ENCODE peak calls at places on chromosomes 12 and 14, in nine cellular contexts. A is choroid plexus epithelial cell, F is GM06990, J is HFF-Myc, M is DND-41, T is sigmoid colon, V is WTC11, K is GM20000, R is HCT116. E is an unnamed sample.

GRCh38 chr14:57871487-57872080 is 5.7 kb upstream of the SLC35F4 start:
- DNase-seq in K (peak), J (peak), V (peak), R (peak), M (peak), F (no peak), A (peak), T (no peak), E (peak)

GRCh38 chr14:73662439-73663056 is 17.8 kb downstream of the DNAL1 start:
- DNase-seq in K (no peak), R (peak), F (no peak), M (no peak), T (no peak), A (peak), V (peak), J (peak), E (peak)

GRCh38 chr14:29222671-29223268 is 456.2 kb downstream of the FOXG1 start:
- DNase-seq in M (no peak), K (no peak), A (peak), V (peak), T (no peak), F (no peak), J (peak), R (no peak), E (no peak)

GRCh38 chr12:5806376-5807089 is 138.5 kb downstream of the ANO2 start:
- DNase-seq in R (no peak), J (no peak), M (no peak), V (no peak), T (no peak), A (no peak), F (no peak), K (no peak), E (no peak)

GRCh38 chr14:92917956-92918355 is 5.0 kb upstream of the CHGA start:
- DNase-seq in V (no peak), A (no peak), M (no peak), F (no peak), J (no peak), R (no peak), K (no peak), T (no peak), E (no peak)

GRCh38 chr12:9404469-9405260 is 196.5 kb upstream of the PZP start:
- DNase-seq in M (no peak), F (no peak), V (no peak), T (no peak), K (peak), R (no peak), J (no peak), A (no peak), E (no peak)

GRCh38 chr12:108689314-108690190 is 41.8 kb downstream of the CORO1C start:
- DNase-seq in R (peak), K (no peak), V (no peak), J (no peak), M (peak), T (peak), A (peak), F (peak), E (no peak)

GRCh38 chr14:85461432-85462133 is 68.4 kb upstream of the FLRT2 start:
- DNase-seq in V (no peak), T (no peak), K (no peak), F (no peak), J (no peak), R (no peak), A (no peak), M (no peak), E (no peak)

GRCh38 chr14:86057018-86057667 is 527.2 kb downstream of the FLRT2 start:
- DNase-seq in F (no peak), T (no peak), M (peak), V (peak), R (no peak), K (peak), A (peak), J (no peak), E (no peak)

GRCh38 chr12:13661005-13661887 is 320.2 kb downstream of the GRIN2B start:
- DNase-seq in R (peak), V (peak), M (peak), T (peak), J (peak), K (peak), F (no peak), A (peak), E (peak)

GRCh38 chr14:100524933-100525243 is 62.3 kb downstream of the BEGAIN start:
- DNase-seq in A (peak), R (no peak), M (peak), K (peak), J (no peak), F (no peak), T (peak), V (peak), E (no peak)

GRCh38 chr14:100692859-100693558 is 33.7 kb upstream of the DLK1 start:
- DNase-seq in R (peak), A (peak), F (no peak), T (no peak), V (no peak), K (no peak), M (no peak), J (peak), E (peak)

GRCh38 chr14:67270354-67270753 is 29.1 kb downstream of the PALS1 start:
- DNase-seq in V (no peak), T (no peak), K (no peak), J (no peak), F (no peak), R (no peak), M (no peak), A (peak), E (no peak)

GRCh38 chr14:71380271-71380670 is 473.0 kb downstream of the PCNX1 start:
- DNase-seq in V (no peak), M (no peak), F (no peak), K (no peak), A (peak), T (no peak), R (no peak), J (no peak), E (no peak)

GRCh38 chr12:88419794-88420193 is 160.5 kb downstream of the KITLG start:
- DNase-seq in R (no peak), V (no peak), M (no peak), F (no peak), T (no peak), A (peak), K (no peak), J (no peak), E (no peak)

GRCh38 chr14:32367501-32367900 is 38.4 kb downstream of the AKAP6 start:
- DNase-seq in R (no peak), A (no peak), F (no peak), K (no peak), V (no peak), T (no peak), J (no peak), M (no peak), E (no peak)

GRCh38 chr12:106715582-106715981 is 58.9 kb upstream of the RIC8B start:
- DNase-seq in A (no peak), T (no peak), K (no peak), V (no peak), M (no peak), R (no peak), J (no peak), F (no peak), E (no peak)

GRCh38 chr14:57136669-57137068 is 132.0 kb downstream of the EXOC5 start:
- DNase-seq in T (peak), A (no peak), F (no peak), J (no peak), V (peak), R (no peak), M (no peak), K (no peak), E (no peak)

GRCh38 chr12:101823891-101824290 is 6.9 kb downstream of the GNPTAB start:
- DNase-seq in K (peak), M (peak), R (peak), V (peak), J (peak), A (peak), F (peak), T (peak), E (no peak)

GRCh38 chr14:72948481-72949138 is 22.3 kb downstream of the DCAF4 start:
- DNase-seq in A (peak), T (no peak), M (peak), K (peak), V (peak), R (peak), F (no peak), J (no peak), E (peak)

GRCh38 chr14:52703225-52703624 is 3.8 kb upstream of the PSMC6 start:
- DNase-seq in J (peak), T (no peak), K (no peak), M (no peak), A (peak), V (no peak), R (no peak), F (no peak), E (peak)

GRCh38 chr14:33967138-33967537 is 16.3 kb upstream of the EGLN3 start:
- DNase-seq in F (no peak), V (no peak), M (no peak), R (no peak), J (no peak), T (no peak), K (no peak), A (peak), E (no peak)

GRCh38 chr14:90506748-90507147 is 109.9 kb downstream of the CALM1 start:
- DNase-seq in F (no peak), J (no peak), V (no peak), M (no peak), R (no peak), A (no peak), T (no peak), K (no peak), E (no peak)

GRCh38 chr12:242496-242895 is 20.1 kb downstream of the SLC6A13 start:
- DNase-seq in M (no peak), F (no peak), V (no peak), T (no peak), R (no peak), K (no peak), A (no peak), J (no peak), E (no peak)

GRCh38 chr12:75933136-75933535 is 98.4 kb downstream of the PHLDA1 start:
- DNase-seq in T (no peak), V (no peak), R (peak), M (no peak), K (no peak), A (peak), F (no peak), J (no peak), E (peak)

GRCh38 chr12:121769831-121770301 is 23.6 kb downstream of the RHOF start:
- DNase-seq in K (no peak), J (no peak), V (no peak), T (no peak), R (no peak), A (no peak), M (no peak), F (no peak), E (no peak)

GRCh38 chr14:67908061-67908767 is 88.6 kb downstream of the RAD51B start:
- DNase-seq in A (peak), T (no peak), J (no peak), M (no peak), R (no peak), V (no peak), K (no peak), F (no peak), E (no peak)

GRCh38 chr14:99818503-99819036 is 25.4 kb downstream of the EML1 start:
- DNase-seq in R (no peak), V (no peak), M (no peak), J (no peak), F (no peak), T (no peak), A (no peak), K (no peak), E (no peak)

GRCh38 chr12:91677556-91677955 is 468.1 kb downstream of the BTG1 start:
- DNase-seq in F (no peak), M (no peak), V (no peak), T (no peak), J (no peak), R (no peak), A (no peak), K (no peak), E (no peak)

GRCh38 chr12:2959508-2960431 is 573 bp downstream of the TEAD4 start:
- DNase-seq in V (peak), K (peak), R (no peak), F (no peak), A (peak), M (no peak), J (no peak), T (peak), E (peak)

GRCh38 chr12:100574262-100575074 is 984 bp downstream of the GAS2L3 start:
- DNase-seq in A (no peak), F (no peak), R (no peak), T (no peak), M (no peak), K (no peak), V (peak), J (no peak), E (no peak)

GRCh38 chr12:106389181-106389580 is 31.6 kb downstream of the POLR3B start:
- DNase-seq in J (no peak), F (no peak), R (no peak), V (no peak), A (no peak), K (no peak), M (no peak), T (no peak), E (no peak)

GRCh38 chr14:52553002-52553670 is 500 bp downstream of the GPR137C start:
- DNase-seq in J (no peak), A (peak), V (peak), R (no peak), T (peak), F (peak), K (peak), M (peak), E (no peak)

GRCh38 chr12:7758346-7758745 is 6.7 kb upstream of the NANOGNB start:
- DNase-seq in K (no peak), M (no peak), V (no peak), R (no peak), F (no peak), A (no peak), J (no peak), T (no peak), E (no peak)

GRCh38 chr14:32697704-32698103 is 241.0 kb upstream of the NPAS3 start:
- DNase-seq in A (peak), R (no peak), T (no peak), M (no peak), V (no peak), K (no peak), F (no peak), J (no peak), E (no peak)

GRCh38 chr14:90999299-90999698 is 61.1 kb downstream of the RPS6KA5 start:
- DNase-seq in M (no peak), J (no peak), A (no peak), T (peak), V (no peak), F (no peak), K (no peak), R (no peak), E (no peak)

GRCh38 chr12:6696690-6697583 is 3.7 kb downstream of the PIANP start:
- DNase-seq in T (no peak), R (no peak), K (peak), J (no peak), F (peak), V (no peak), M (no peak), A (no peak), E (no peak)

GRCh38 chr12:4900327-4900726 is 9.4 kb upstream of the KCNA1 start:
- DNase-seq in T (no peak), K (no peak), A (peak), R (no peak), V (no peak), J (no peak), M (no peak), F (no peak), E (no peak)

GRCh38 chr14:72503696-72504368 is 390.1 kb downstream of the DPF3 start:
- DNase-seq in M (no peak), T (no peak), K (no peak), V (no peak), J (no peak), A (no peak), R (peak), F (no peak), E (no peak)

GRCh38 chr12:52975820-52976573 is 27.1 kb downstream of the KRT18 start:
- DNase-seq in M (no peak), R (peak), F (no peak), K (no peak), A (peak), V (peak), J (no peak), T (no peak), E (no peak)
- TF ChIP-seq CTCF in M (peak), R (peak), F (no peak), K (no peak), A (peak), V (no peak), J (peak), T (no peak), E (no peak)

DNA sequence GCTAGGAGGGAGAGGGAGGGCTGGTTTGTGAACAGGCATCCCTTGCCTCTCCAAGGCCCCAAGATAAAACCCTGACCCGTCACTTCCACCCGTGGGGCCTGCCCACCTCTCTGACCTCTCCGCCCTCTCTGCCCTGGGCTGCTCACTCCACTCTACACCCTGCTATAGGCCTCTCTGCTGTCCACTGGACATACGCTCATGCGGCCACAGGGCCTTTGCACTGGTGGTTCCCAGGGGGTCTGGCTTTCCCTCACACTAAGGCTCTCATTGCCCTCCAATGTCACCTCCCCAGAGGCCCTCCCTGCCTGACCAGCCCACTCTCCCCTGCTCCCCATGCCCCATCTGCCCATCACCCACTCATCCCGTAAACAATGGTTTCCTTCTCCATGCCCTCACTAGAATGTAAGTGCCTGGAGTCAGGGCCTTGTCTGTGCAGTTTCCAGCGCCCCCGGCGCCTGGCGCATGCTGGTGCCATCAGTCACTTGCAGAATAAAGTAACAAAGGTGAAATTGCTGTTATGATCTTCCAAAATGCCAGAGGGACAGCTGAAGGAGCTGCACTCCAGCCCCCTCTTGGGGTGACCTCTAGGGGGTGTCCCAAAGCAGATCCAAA is 73.6 kb downstream of the RFLNA start:
- DNase-seq in M (no peak), A (no peak), F (no peak), R (no peak), J (no peak), V (no peak), T (no peak), K (no peak), E (no peak)
- TF ChIP-seq CTCF in M (no peak), A (peak), F (no peak), R (no peak), J (no peak), V (no peak), T (no peak), K (no peak), E (peak)

GRCh38 chr12:48954061-48954460 is 3.2 kb downstream of the ARF3 start:
- DNase-seq in F (no peak), T (no peak), K (no peak), R (no peak), V (no peak), M (no peak), J (no peak), A (no peak), E (no peak)

GRCh38 chr12:48958049-48958388 is 732 bp upstream of the ARF3 start:
- DNase-seq in M (no peak), F (no peak), T (no peak), R (no peak), J (no peak), V (no peak), A (no peak), K (no peak), E (no peak)

GRCh38 chr12:48954781-48955501 is 2.3 kb downstream of the ARF3 start:
- DNase-seq in J (no peak), A (no peak), M (no peak), K (no peak), T (no peak), R (no peak), F (no peak), V (no peak), E (no peak)

GRCh38 chr12:48957141-48958048 is at the start of gene ARF3:
- DNase-seq in T (peak), R (peak), V (peak), F (peak), M (peak), J (peak), K (peak), A (peak), E (peak)

DNA sequence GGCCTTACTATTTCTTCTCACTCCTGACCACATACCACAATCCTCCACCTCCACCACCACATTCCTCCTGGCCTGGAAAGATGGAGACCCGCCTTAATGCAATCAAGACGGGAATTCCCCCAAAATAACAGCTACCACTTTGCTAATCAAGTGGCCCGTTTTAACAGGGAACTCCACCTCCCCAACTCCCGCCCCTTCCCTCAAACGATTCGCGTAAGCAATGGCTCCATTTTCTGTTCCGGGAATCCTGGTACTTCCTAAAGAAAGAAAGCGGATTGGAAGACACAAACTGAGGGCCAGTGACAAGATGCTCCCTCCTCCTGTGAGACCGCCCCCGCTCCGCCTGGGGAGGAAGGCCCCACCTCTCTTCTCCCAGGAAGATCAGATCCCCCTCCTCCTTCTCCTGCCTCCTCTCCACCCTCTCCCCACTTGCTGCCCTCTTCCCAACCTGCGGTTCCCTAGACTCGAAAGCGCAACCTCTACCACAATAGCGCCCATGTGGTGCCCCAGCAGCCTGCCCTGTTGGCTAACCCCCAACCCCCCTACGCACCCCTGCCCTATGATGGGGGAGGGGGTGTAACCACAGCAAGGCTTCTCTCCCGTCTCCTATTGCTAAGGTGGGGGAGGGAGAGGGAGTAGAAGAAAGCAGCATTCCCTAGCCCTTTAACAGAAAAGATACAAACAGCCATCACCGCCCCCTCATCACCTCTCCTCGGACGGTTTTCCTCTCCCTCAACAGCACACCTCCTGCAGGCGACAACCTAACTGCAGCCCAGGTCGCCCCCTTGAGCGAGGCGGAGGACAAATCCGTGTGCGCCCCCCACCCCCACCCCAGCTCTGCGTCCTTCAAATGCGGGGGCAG is 777 bp downstream of the ARF3 start:
- DNase-seq in V (peak), T (peak), A (peak), M (peak), J (peak), R (peak), K (peak), F (no peak), E (peak)
- TF ChIP-seq CTCF in V (no peak), T (no peak), A (peak), M (peak), J (no peak), R (peak), K (no peak), F (no peak), E (no peak)

GRCh38 chr12:112418596-112419268 is at the start of gene PTPN11:
- DNase-seq in M (peak), T (peak), J (no peak), V (peak), R (peak), K (peak), F (peak), A (peak), E (peak)
- TF ChIP-seq CTCF in M (peak), T (no peak), J (peak), V (peak), R (peak), K (peak), F (no peak), A (no peak), E (peak)

GRCh38 chr14:60490270-60490669 is 4.4 kb upstream of the C14orf39 start:
- DNase-seq in J (no peak), K (no peak), M (no peak), R (no peak), T (no peak), F (no peak), V (no peak), A (no peak), E (no peak)

GRCh38 chr14:60487211-60487610 is 1.3 kb upstream of the C14orf39 start:
- DNase-seq in T (no peak), V (no peak), F (no peak), M (no peak), R (no peak), A (no peak), J (no peak), K (no peak), E (no peak)

GRCh38 chr14:60485057-60485599 is 735 bp downstream of the C14orf39 start:
- DNase-seq in T (no peak), F (no peak), A (no peak), V (no peak), M (no peak), R (no peak), J (no peak), K (no peak), E (no peak)

GRCh38 chr14:60485600-60486251 is at the start of gene C14orf39:
- DNase-seq in V (peak), R (no peak), T (no peak), J (no peak), M (no peak), K (no peak), A (peak), F (peak), E (no peak)

GRCh38 chr14:60488175-60488574 is 2.3 kb upstream of the C14orf39 start:
- DNase-seq in R (no peak), T (no peak), A (no peak), V (no peak), M (no peak), F (no peak), K (no peak), J (no peak), E (no peak)
- TF ChIP-seq CTCF in R (peak), T (no peak), A (no peak), V (no peak), M (no peak), F (no peak), K (no peak), J (no peak), E (no peak)